ENCODE peak calls at places on chromosomes 2 and 18, in ten cellular contexts. E, N, Q, H, C, G, W, Y, K and B are unnamed samples.

GRCh38 chr2:85920810-85921545 is 32.2 kb upstream of the ST3GAL5 start:
- ATAC-seq in E (peak), N (peak), Q (no peak), H (no peak), C (no peak), G (peak), W (no peak), Y (no peak), K (no peak), B (no peak)

GRCh38 chr2:135984199-135985017 is 1.0 kb downstream of the DARS1 start:
- ATAC-seq in E (peak), N (no peak), Q (peak), H (no peak), C (no peak), G (no peak), W (no peak), Y (no peak), K (peak), B (peak)

GRCh38 chr18:63346471-63347183 is 20.4 kb downstream of the KDSR start:
- ATAC-seq in E (no peak), N (no peak), Q (no peak), H (no peak), C (no peak), G (no peak), W (peak), Y (no peak), K (no peak), B (no peak)

GRCh38 chr2:180364719-180365118 is 357.6 kb upstream of the CWC22 start:
- ATAC-seq in E (no peak), N (no peak), Q (no peak), H (no peak), C (no peak), G (no peak), W (no peak), Y (no peak), K (no peak), B (no peak)

GRCh38 chr2:126220336-126220735 is 435.6 kb upstream of the GYPC start:
- ATAC-seq in E (no peak), N (no peak), Q (no peak), H (no peak), C (no peak), G (no peak), W (no peak), Y (no peak), K (no peak), B (no peak)

GRCh38 chr2:221562226-221562625 is 9.9 kb downstream of the EPHA4 start:
- ATAC-seq in E (no peak), N (no peak), Q (no peak), H (no peak), C (no peak), G (no peak), W (no peak), Y (no peak), K (no peak), B (no peak)

GRCh38 chr18:30522288-30522929 is 520.1 kb downstream of the DSC3 start:
- ATAC-seq in E (peak), N (no peak), Q (no peak), H (no peak), C (no peak), G (no peak), W (no peak), Y (no peak), K (no peak), B (no peak)

GRCh38 chr2:190655113-190655512 is 6.2 kb downstream of the NAB1 start:
- ATAC-seq in E (no peak), N (no peak), Q (no peak), H (no peak), C (no peak), G (no peak), W (no peak), Y (no peak), K (no peak), B (no peak)

GRCh38 chr2:207594245-207594644 is 30.9 kb downstream of the METTL21A start:
- ATAC-seq in E (no peak), N (no peak), Q (no peak), H (no peak), C (no peak), G (no peak), W (no peak), Y (no peak), K (no peak), B (no peak)